ENCODE peak calls at places on chromosome 1, in four cellular contexts. One of them, this sample, is unnamed.

GRCh38 chr1:174222166-174222949 is 63.0 kb downstream of the RABGAP1L start:
- DNase-seq in CD8-positive, alpha-beta T cell: no peak
- DNase-seq in pancreas: no peak
- DNase-seq in sigmoid colon: no peak
- DNase-seq in this sample: no peak

GRCh38 chr1:117653732-117654484 is 48.1 kb downstream of the TENT5C start:
- DNase-seq in CD8-positive, alpha-beta T cell: no peak
- DNase-seq in sigmoid colon: no peak
- DNase-seq in pancreas: no peak
- DNase-seq in this sample: no peak

GRCh38 chr1:214719207-214719606 is 116.2 kb downstream of the CENPF start:
- DNase-seq in pancreas: no peak
- DNase-seq in CD8-positive, alpha-beta T cell: no peak
- DNase-seq in sigmoid colon: no peak
- DNase-seq in this sample: no peak

GRCh38 chr1:3194760-3195479 is 125.9 kb downstream of the PRDM16 start:
- DNase-seq in pancreas: no peak
- DNase-seq in CD8-positive, alpha-beta T cell: no peak
- DNase-seq in sigmoid colon: no peak
- DNase-seq in this sample: no peak

GRCh38 chr1:201348211-201348566 is 29.3 kb downstream of the TNNT2 start:
- DNase-seq in pancreas: peak; percentile 63
- DNase-seq in CD8-positive, alpha-beta T cell: no peak
- DNase-seq in sigmoid colon: no peak
- DNase-seq in this sample: no peak

GRCh38 chr1:10969267-10969970 is 43.0 kb upstream of the TARDBP start:
- DNase-seq in sigmoid colon: no peak
- DNase-seq in pancreas: no peak
- DNase-seq in CD8-positive, alpha-beta T cell: no peak
- DNase-seq in this sample: no peak

GRCh38 chr1:64497484-64497883 is 27.6 kb downstream of the CACHD1 start:
- DNase-seq in sigmoid colon: no peak
- DNase-seq in pancreas: no peak
- DNase-seq in CD8-positive, alpha-beta T cell: no peak
- DNase-seq in this sample: no peak

GRCh38 chr1:74946389-74946788 is 187.8 kb upstream of the LHX8 start:
- DNase-seq in CD8-positive, alpha-beta T cell: no peak
- DNase-seq in sigmoid colon: no peak
- DNase-seq in pancreas: no peak
- DNase-seq in this sample: no peak

GRCh38 chr1:163656367-163656766 is 334.6 kb downstream of the NUF2 start:
- DNase-seq in sigmoid colon: no peak
- DNase-seq in pancreas: no peak
- DNase-seq in CD8-positive, alpha-beta T cell: no peak
- DNase-seq in this sample: no peak

DNA sequence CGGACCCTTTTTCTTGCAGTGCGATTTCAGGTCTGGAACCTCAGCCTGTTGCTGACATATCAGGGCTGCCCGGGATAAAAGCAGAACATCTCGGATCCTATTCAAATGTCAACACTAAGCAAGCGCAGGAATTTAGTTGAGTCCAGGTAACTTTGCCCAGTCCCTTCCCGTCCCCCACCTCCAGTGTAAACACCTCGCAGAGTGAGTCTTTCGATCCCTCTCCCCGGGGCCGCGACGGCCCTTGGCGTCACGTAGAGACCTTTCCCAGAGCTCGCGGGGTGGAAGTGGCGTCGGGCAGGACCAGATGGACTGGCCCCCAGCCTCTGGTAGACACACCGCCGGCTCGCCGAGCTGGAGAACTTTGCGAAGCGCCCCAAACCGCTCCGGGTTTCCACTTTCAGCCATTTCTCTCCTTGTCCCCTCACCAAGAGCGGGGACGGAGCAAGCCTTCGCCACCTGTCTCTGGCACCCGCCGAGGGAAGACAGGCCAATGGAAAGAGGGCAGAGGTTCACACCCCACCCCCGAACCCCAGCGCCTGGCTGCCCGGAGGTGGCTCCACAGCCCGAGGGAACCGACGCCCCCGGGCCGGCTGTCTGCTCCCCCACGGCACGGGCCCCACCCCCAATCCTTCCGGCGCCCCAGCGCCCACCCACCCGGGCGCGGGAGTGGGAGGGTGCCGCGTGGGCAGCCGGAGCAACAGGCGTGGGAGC is 570 bp downstream of the KCND3 start:
- DNase-seq in CD8-positive, alpha-beta T cell: no peak
- DNase-seq in sigmoid colon: no peak
- DNase-seq in pancreas: peak; percentile 70
- DNase-seq in this sample: no peak
- H3K4me3 ChIP-seq in CD8-positive, alpha-beta T cell: no peak overlapping the region
- H3K4me3 ChIP-seq in sigmoid colon: peak overlapping the region; percentile 76
- H3K4me3 ChIP-seq in pancreas: peak overlapping the region; percentile 60
- H3K4me3 ChIP-seq in this sample: peak overlapping the region; percentile 43

GRCh38 chr1:203702130-203702577 is 62.8 kb upstream of the LAX1 start:
- DNase-seq in pancreas: peak; percentile 65
- DNase-seq in CD8-positive, alpha-beta T cell: peak; percentile 84
- DNase-seq in sigmoid colon: peak; percentile 76
- DNase-seq in this sample: no peak
- TF ChIP-seq CTCF in pancreas: peak; percentile 70
- TF ChIP-seq CTCF in CD8-positive, alpha-beta T cell: peak; percentile 91
- TF ChIP-seq CTCF in sigmoid colon: peak; percentile 78
- TF ChIP-seq CTCF in this sample: peak; percentile 64

DNA sequence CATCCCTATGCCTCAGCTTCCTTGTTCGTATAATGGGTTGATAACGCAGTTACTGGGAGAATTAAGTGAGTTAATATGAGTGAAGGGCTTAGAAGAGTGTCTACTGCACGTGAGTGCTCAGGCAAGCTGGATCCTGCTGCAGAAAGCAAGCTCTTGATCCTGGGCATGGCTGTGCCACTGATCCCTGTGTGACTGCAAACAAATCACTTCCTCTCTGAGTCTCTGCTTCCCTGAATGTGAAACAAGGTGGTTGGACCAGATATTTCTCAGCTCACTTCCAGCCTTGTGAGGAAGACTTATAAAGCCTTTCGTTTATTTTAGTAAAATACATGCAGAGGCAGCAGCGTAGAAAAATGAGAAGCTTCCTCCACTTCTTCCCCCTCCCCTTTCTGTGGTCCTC is 13.7 kb downstream of the PSEN2 start:
- DNase-seq in pancreas: no peak
- DNase-seq in CD8-positive, alpha-beta T cell: no peak
- DNase-seq in sigmoid colon: no peak
- DNase-seq in this sample: no peak
- H3K27me3 ChIP-seq in pancreas: no peaks in the 10 kb centered on the region
- H3K27me3 ChIP-seq in CD8-positive, alpha-beta T cell: no peaks in the 10 kb centered on the region
- H3K27me3 ChIP-seq in sigmoid colon: no peaks in the 10 kb centered on the region
- H3K27me3 ChIP-seq in this sample: no peaks in the 10 kb centered on the region

GRCh38 chr1:1330366-1331067 is 563 bp upstream of the TAS1R3 start:
- DNase-seq in pancreas: no peak
- DNase-seq in CD8-positive, alpha-beta T cell: no peak
- DNase-seq in sigmoid colon: no peak
- DNase-seq in this sample: no peak
- H3K4me3 ChIP-seq in pancreas: no peak overlapping the region
- H3K4me3 ChIP-seq in CD8-positive, alpha-beta T cell: no peak overlapping the region
- H3K4me3 ChIP-seq in sigmoid colon: no peak overlapping the region
- H3K4me3 ChIP-seq in this sample: no peak overlapping the region